ENCODE peak calls at places on chromosomes 11 and 22, in six cellular contexts. Z is CD8-positive, alpha-beta memory T cell; J is BE2C; I is HCT116; C is bronchial epithelial cell; N is keratinocyte. H is an unnamed sample.

GRCh38 chr11:3156282-3156660 is 8.8 kb downstream of the OSBPL5 start:
- DNase-seq in J (peak; percentile 46), I (no peak), C (no peak), N (no peak), Z (peak; percentile 26), H (no peak)

GRCh38 chr22:29690481-29690880 is 29.3 kb upstream of the CABP7 start:
- DNase-seq in I (no peak), J (no peak), C (no peak), Z (no peak), N (no peak), H (no peak)

GRCh38 chr22:47304191-47304831 is 541.9 kb downstream of the TBC1D22A start:
- DNase-seq in N (no peak), C (no peak), I (no peak), J (no peak), Z (no peak), H (no peak)

GRCh38 chr11:2742201-2742600 is 42.4 kb upstream of the KCNQ1OT1 start:
- DNase-seq in J (no peak), I (no peak), Z (no peak), C (no peak), N (no peak), H (no peak)

GRCh38 chr11:87366766-87367405 is 329.2 kb downstream of the TMEM135 start:
- DNase-seq in Z (no peak), N (no peak), C (peak; percentile 54), J (no peak), I (no peak), H (no peak)

GRCh38 chr22:20567993-20568417 is 60.6 kb downstream of the MED15 start:
- DNase-seq in I (peak; percentile 23), C (no peak), J (no peak), Z (no peak), N (no peak), H (no peak)

GRCh38 chr11:12216542-12217422 is 106.4 kb downstream of the MICAL2 start:
- DNase-seq in J (peak; percentile 39), N (no peak), Z (no peak), C (no peak), I (no peak), H (no peak)

GRCh38 chr11:115333106-115333505 is 171.1 kb downstream of the CADM1 start:
- DNase-seq in C (peak; percentile 62), Z (no peak), N (no peak), J (no peak), I (no peak), H (no peak)

GRCh38 chr11:73974611-73975478 is 7.8 kb downstream of the UCP2 start:
- DNase-seq in Z (peak; percentile 39), C (no peak), J (no peak), N (no peak), I (no peak), H (no peak)

GRCh38 chr11:67364783-67365525 is 8.4 kb downstream of the CLCF1 start:
- DNase-seq in J (no peak), I (no peak), C (no peak), N (no peak), Z (no peak), H (no peak)

GRCh38 chr11:128210148-128210940 is 377.0 kb downstream of the ETS1 start:
- DNase-seq in I (peak; percentile 98), J (no peak), Z (no peak), N (peak; percentile 99), C (peak; percentile 100), H (no peak)

GRCh38 chr11:123425367-123425766 is 4.7 kb upstream of the GRAMD1B start:
- DNase-seq in C (no peak), N (no peak), Z (no peak), I (no peak), J (no peak), H (no peak)

GRCh38 chr11:68128682-68129327 is 7.6 kb upstream of the CHKA start:
- DNase-seq in I (no peak), Z (no peak), C (no peak), J (no peak), N (no peak), H (no peak)

GRCh38 chr11:130087294-130087926 is 17.7 kb downstream of the APLP2 start:
- DNase-seq in C (no peak), N (no peak), Z (no peak), J (no peak), I (no peak), H (no peak)

GRCh38 chr22:40056163-40056958 is 61.6 kb downstream of the FAM83F start:
- DNase-seq in N (no peak), J (no peak), Z (no peak), I (no peak), C (no peak), H (no peak)

GRCh38 chr11:16924826-16925494 is 89.3 kb downstream of the PLEKHA7 start:
- DNase-seq in J (no peak), C (peak; percentile 78), Z (no peak), I (peak; percentile 78), N (peak; percentile 63), H (no peak)

GRCh38 chr22:41239443-41240128 is 1.1 kb downstream of the CHADL start:
- DNase-seq in I (no peak), N (no peak), J (no peak), C (no peak), Z (no peak), H (no peak)

GRCh38 chr11:10693509-10694071 is at the start of gene IRAG1:
- DNase-seq in I (no peak), N (no peak), C (no peak), Z (no peak), J (peak; percentile 46), H (no peak)

DNA sequence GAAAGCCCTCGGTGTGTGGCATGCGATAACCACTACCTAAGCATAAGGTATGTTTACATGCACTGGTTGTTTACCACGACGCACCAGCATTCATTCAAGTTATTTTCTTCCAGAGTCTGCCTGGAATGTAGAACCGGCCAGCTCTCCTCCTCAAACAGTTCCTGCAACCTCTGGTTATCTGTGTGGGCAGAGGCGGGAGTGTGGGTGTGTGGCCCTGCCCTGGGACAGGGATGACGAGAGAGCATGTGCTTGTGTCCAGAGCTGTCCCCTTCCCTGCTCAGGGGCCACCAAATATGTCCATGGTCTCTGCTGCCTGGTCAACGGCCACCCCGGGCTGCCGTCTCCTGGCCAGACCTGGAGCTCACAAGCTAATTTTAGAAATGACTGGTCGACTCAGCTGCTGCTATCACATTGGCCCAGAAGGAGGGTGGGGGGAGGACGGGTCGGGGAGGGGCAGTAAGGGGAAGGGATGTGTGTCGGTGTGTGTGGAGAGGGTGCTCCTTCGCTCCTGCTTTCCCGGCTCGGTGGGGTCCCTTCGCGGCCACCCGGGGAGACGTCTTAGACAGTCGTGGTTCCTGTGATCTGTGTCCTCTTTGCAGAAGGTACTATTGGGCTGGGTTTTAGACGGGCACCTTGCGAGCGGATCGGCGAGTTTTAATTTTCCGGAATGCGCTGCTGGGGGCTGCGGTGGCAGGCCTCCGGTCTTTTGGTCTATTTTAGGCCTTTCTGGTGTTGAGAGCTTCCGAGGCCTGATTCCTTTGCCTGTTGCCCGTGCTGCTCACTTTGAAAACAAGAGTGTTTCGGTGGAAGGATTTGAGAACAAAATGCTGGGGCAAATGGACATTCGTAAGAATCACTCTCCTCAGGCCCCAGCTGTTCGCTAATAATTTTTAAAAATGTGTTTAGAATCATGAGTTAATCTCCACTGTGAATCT is at the start of gene MYO18B:
- DNase-seq in C (no peak), J (no peak), I (no peak), N (no peak), Z (no peak), H (no peak)
- H3K4me3 ChIP-seq in C (no peak within 1 kb of the TSS), J (no peak within 1 kb of the TSS), I (no peak within 1 kb of the TSS), N (no peak within 1 kb of the TSS), Z (no peak within 1 kb of the TSS), H (no peak within 1 kb of the TSS)

GRCh38 chr22:21758465-21758864 is 22.9 kb upstream of the YPEL1 start:
- DNase-seq in N (no peak), J (no peak), C (no peak), I (no peak), Z (no peak), H (no peak)
- H3K4me3 ChIP-seq in N (no peak overlapping the region), J (no peak overlapping the region), C (no peak overlapping the region), I (no peak overlapping the region), Z (no peak overlapping the region), H (no peak overlapping the region)

DNA sequence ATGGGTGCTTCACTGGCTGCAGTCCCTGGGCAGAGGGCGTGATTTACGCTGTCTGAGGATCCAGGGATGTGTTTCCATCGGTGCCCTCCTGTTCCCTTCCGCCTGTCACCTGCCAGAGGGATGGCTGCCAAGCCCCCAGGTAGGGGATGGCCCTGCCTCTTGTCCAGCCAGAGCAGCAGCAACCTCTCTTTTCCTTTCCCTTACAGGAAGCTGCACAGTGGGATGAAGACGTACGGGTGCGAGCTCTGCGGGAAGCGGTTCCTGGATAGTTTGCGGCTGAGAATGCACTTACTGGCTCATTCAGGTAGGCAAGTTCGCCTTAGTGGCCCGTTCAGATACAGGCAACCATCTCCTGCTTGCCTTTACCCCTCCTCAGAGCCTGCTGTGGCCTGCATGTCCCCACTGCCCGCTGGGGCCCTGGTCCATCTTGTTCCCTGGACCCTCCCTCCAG is 96.6 kb downstream of the ZBTB16 start:
- DNase-seq in Z (no peak), C (no peak), N (no peak), I (no peak), J (no peak), H (no peak)
- H3K4me3 ChIP-seq in Z (no peak overlapping the region), C (no peak overlapping the region), N (no peak overlapping the region), I (no peak overlapping the region), J (no peak overlapping the region), H (no peak overlapping the region)

GRCh38 chr11:9569588-9570164 is 3.8 kb upstream of the WEE1 start:
- DNase-seq in N (no peak), I (no peak), C (no peak), J (no peak), Z (no peak), H (no peak)

GRCh38 chr11:9568854-9569587 is 4.4 kb upstream of the WEE1 start:
- DNase-seq in I (peak; percentile 59), N (peak; percentile 74), Z (no peak), J (no peak), C (peak; percentile 100), H (peak; percentile 94)

GRCh38 chr11:9566561-9567063 is 6.9 kb upstream of the WEE1 start:
- DNase-seq in C (no peak), J (no peak), I (no peak), N (no peak), Z (no peak), H (no peak)

GRCh38 chr11:9567401-9567800 is 6.1 kb upstream of the WEE1 start:
- DNase-seq in J (no peak), Z (no peak), I (no peak), C (no peak), N (no peak), H (no peak)

DNA sequence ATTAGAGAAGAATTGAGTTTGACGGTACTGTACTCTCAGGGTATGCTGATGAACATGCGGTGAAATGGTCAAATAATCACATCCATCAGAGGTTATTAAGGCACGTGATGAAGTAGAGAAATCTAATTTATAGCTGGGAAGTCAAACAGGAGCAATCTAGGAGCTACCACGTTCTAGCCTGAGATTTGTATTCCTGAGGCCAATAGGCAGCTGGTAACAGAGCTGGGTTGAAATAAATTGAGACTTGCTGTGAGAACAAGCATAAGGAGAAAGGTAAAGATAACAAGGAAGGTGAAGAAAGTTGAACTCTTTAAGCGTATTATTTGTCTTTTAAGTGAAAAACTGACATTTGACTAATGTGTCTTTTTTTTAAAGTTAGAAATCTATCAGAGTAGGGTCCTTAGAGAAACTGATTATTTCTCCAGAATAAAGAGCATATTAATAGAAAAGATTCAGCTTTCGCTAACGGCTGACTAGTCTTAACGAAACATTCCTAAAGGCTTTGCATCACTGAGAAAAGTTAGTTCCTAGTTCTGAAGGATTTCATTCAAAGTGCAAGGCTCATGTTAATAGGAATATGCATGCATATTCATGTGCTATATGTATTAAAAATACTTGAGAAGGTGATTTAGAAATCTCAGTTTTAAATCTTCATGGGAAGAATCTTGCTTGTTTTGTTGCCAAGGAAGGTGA is 5.2 kb upstream of the WEE1 start:
- DNase-seq in J (no peak), Z (no peak), N (no peak), C (no peak), I (no peak), H (no peak)
- H3K4me3 ChIP-seq in J (no peak overlapping the region), Z (no peak overlapping the region), N (no peak overlapping the region), C (no peak overlapping the region), I (no peak overlapping the region), H (peak overlapping the region; percentile 24)